ENCODE peak calls at places on chromosomes 5 and 9, in nine cellular contexts. S, D, N, F, M, A, Y, Q and X are unnamed samples.

GRCh38 chr5:34923694-34924461 is 5.5 kb upstream of the DNAJC21 start:
- DNase-seq in S (peak), D (peak), N (peak), F (peak), M (no peak), A (no peak), Y (peak), Q (no peak), X (no peak)

GRCh38 chr5:79800979-79801827 is 111.6 kb downstream of the CMYA5 start:
- DNase-seq in S (peak), D (no peak), N (no peak), F (no peak), M (no peak), A (no peak), Y (peak), Q (no peak), X (no peak)

GRCh38 chr9:95947118-95947517 is 71.6 kb downstream of the ERCC6L2 start:
- DNase-seq in S (no peak), D (no peak), N (no peak), F (no peak), M (no peak), A (no peak), Y (no peak), Q (no peak), X (peak)

GRCh38 chr5:141914154-141914743 is 9.4 kb upstream of the DELE1 start:
- DNase-seq in S (no peak), D (peak), N (no peak), F (peak), M (peak), A (peak), Y (peak), Q (no peak), X (peak)

GRCh38 chr9:105270711-105271110 is 26.3 kb downstream of the SLC44A1 start:
- DNase-seq in S (no peak), D (no peak), N (no peak), F (no peak), M (no peak), A (no peak), Y (no peak), Q (no peak), X (no peak)

GRCh38 chr5:40984884-40985283 is 75.6 kb downstream of the C7 start:
- DNase-seq in S (peak), D (no peak), N (no peak), F (no peak), M (no peak), A (no peak), Y (no peak), Q (no peak), X (no peak)

GRCh38 chr9:37156781-37157356 is 36.5 kb downstream of the ZCCHC7 start:
- DNase-seq in S (no peak), D (no peak), N (no peak), F (no peak), M (no peak), A (no peak), Y (no peak), Q (no peak), X (no peak)

GRCh38 chr9:85858351-85858750 is 82.6 kb upstream of the NAA35 start:
- DNase-seq in S (no peak), D (no peak), N (no peak), F (no peak), M (no peak), A (peak), Y (no peak), Q (no peak), X (no peak)

GRCh38 chr9:127185931-127186781 is 63.7 kb upstream of the ANGPTL2 start:
- DNase-seq in S (peak), D (no peak), N (peak), F (no peak), M (peak), A (peak), Y (no peak), Q (no peak), X (peak)

GRCh38 chr9:36485647-36486453 is 85.8 kb upstream of the RNF38 start:
- DNase-seq in S (no peak), D (peak), N (no peak), F (no peak), M (no peak), A (no peak), Y (peak), Q (no peak), X (no peak)

GRCh38 chr5:81140942-81141341 is 92.2 kb upstream of the CKMT2 start:
- DNase-seq in S (peak), D (no peak), N (no peak), F (no peak), M (no peak), A (no peak), Y (no peak), Q (no peak), X (no peak)

GRCh38 chr9:98576354-98576753 is 132.4 kb downstream of the GABBR2 start:
- DNase-seq in S (no peak), D (no peak), N (no peak), F (no peak), M (no peak), A (no peak), Y (no peak), Q (no peak), X (no peak)

GRCh38 chr9:120432600-120432999 is 147.4 kb downstream of the CDK5RAP2 start:
- DNase-seq in S (no peak), D (no peak), N (no peak), F (no peak), M (no peak), A (no peak), Y (no peak), Q (no peak), X (no peak)

GRCh38 chr9:20640331-20641187 is 18.3 kb upstream of the MLLT3 start:
- DNase-seq in S (no peak), D (no peak), N (no peak), F (peak), M (peak), A (no peak), Y (peak), Q (peak), X (no peak)

GRCh38 chr5:123449424-123449823 is 26.2 kb upstream of the CEP120 start:
- DNase-seq in S (no peak), D (no peak), N (no peak), F (no peak), M (no peak), A (no peak), Y (no peak), Q (no peak), X (no peak)

GRCh38 chr9:87494970-87495471 is 2.6 kb upstream of the DAPK1 start:
- DNase-seq in S (peak), D (no peak), N (no peak), F (no peak), M (no peak), A (no peak), Y (peak), Q (peak), X (no peak)

GRCh38 chr9:129235931-129236331 is 57.9 kb upstream of the IER5L start:
- DNase-seq in S (no peak), D (no peak), N (no peak), F (no peak), M (no peak), A (no peak), Y (no peak), Q (no peak), X (no peak)

GRCh38 chr5:136012041-136012804 is 16.6 kb upstream of the TGFBI start:
- DNase-seq in S (peak), D (no peak), N (no peak), F (no peak), M (no peak), A (no peak), Y (peak), Q (no peak), X (peak)

GRCh38 chr9:32663741-32664140 is 28.3 kb upstream of the TAF1L start:
- DNase-seq in S (no peak), D (no peak), N (no peak), F (no peak), M (no peak), A (no peak), Y (no peak), Q (no peak), X (no peak)

GRCh38 chr5:139710370-139711066 is 62.4 kb downstream of the CXXC5 start:
- DNase-seq in S (peak), D (peak), N (no peak), F (peak), M (peak), A (peak), Y (peak), Q (peak), X (no peak)

GRCh38 chr9:130940693-130941576 is 1.9 kb upstream of the FIBCD1 start:
- DNase-seq in S (no peak), D (peak), N (no peak), F (peak), M (peak), A (peak), Y (peak), Q (no peak), X (no peak)

GRCh38 chr5:179192185-179192890 is 132.2 kb downstream of the ZNF354C start:
- DNase-seq in S (no peak), D (no peak), N (no peak), F (no peak), M (no peak), A (no peak), Y (no peak), Q (peak), X (no peak)

GRCh38 chr5:170220196-170220595 is 12.6 kb upstream of the C5orf58 start:
- DNase-seq in S (no peak), D (no peak), N (no peak), F (no peak), M (no peak), A (no peak), Y (no peak), Q (no peak), X (no peak)

GRCh38 chr9:81058776-81059175 is 630.6 kb downstream of the TLE1 start:
- DNase-seq in S (no peak), D (no peak), N (no peak), F (no peak), M (no peak), A (no peak), Y (no peak), Q (no peak), X (no peak)

GRCh38 chr5:10257870-10258269 is 7.8 kb downstream of the CCT5 start:
- DNase-seq in S (no peak), D (no peak), N (no peak), F (no peak), M (no peak), A (no peak), Y (no peak), Q (no peak), X (no peak)

GRCh38 chr9:64773491-64773931 is 511.5 kb downstream of the FOXD4L5 start:
- DNase-seq in S (no peak), D (peak), N (no peak), F (peak), M (no peak), A (no peak), Y (peak), Q (no peak), X (no peak)

GRCh38 chr5:74355456-74355855 is 285.1 kb downstream of the ENC1 start:
- DNase-seq in S (no peak), D (no peak), N (no peak), F (no peak), M (no peak), A (no peak), Y (no peak), Q (no peak), X (no peak)

GRCh38 chr5:72695659-72696058 is 120.8 kb upstream of the TNPO1 start:
- DNase-seq in S (no peak), D (no peak), N (no peak), F (no peak), M (no peak), A (no peak), Y (no peak), Q (no peak), X (no peak)

GRCh38 chr5:95390812-95391492 is at the start of gene FAM81B:
- DNase-seq in S (no peak), D (no peak), N (no peak), F (no peak), M (no peak), A (no peak), Y (no peak), Q (no peak), X (peak)

GRCh38 chr5:142725231-142726187 is 39.6 kb upstream of the FGF1 start:
- DNase-seq in S (no peak), D (no peak), N (no peak), F (no peak), M (no peak), A (no peak), Y (no peak), Q (no peak), X (no peak)

GRCh38 chr5:7842531-7842930 is 8.4 kb downstream of the CFAP90 start:
- DNase-seq in S (no peak), D (no peak), N (no peak), F (no peak), M (no peak), A (no peak), Y (no peak), Q (no peak), X (no peak)

GRCh38 chr9:129554649-129555048 is 66.3 kb downstream of the C9orf50 start:
- DNase-seq in S (peak), D (peak), N (no peak), F (no peak), M (no peak), A (no peak), Y (peak), Q (no peak), X (no peak)

GRCh38 chr5:126104951-126105350 is 318.3 kb upstream of the GRAMD2B start:
- DNase-seq in S (no peak), D (no peak), N (no peak), F (no peak), M (no peak), A (no peak), Y (no peak), Q (no peak), X (no peak)

GRCh38 chr9:136170291-136170901 is 34.5 kb downstream of the LHX3 start:
- DNase-seq in S (no peak), D (peak), N (no peak), F (peak), M (no peak), A (no peak), Y (peak), Q (no peak), X (no peak)

GRCh38 chr5:59483971-59484472 is 409.5 kb downstream of the PDE4D start:
- DNase-seq in S (no peak), D (no peak), N (no peak), F (no peak), M (no peak), A (no peak), Y (no peak), Q (no peak), X (no peak)

GRCh38 chr9:5455181-5455580 is 4.8 kb downstream of the CD274 start:
- DNase-seq in S (no peak), D (no peak), N (no peak), F (no peak), M (no peak), A (no peak), Y (no peak), Q (no peak), X (no peak)

GRCh38 chr5:95817430-95817829 is 5.1 kb downstream of the GLRX start:
- DNase-seq in S (no peak), D (peak), N (no peak), F (no peak), M (no peak), A (no peak), Y (no peak), Q (no peak), X (peak)

GRCh38 chr5:66814146-66814991 is 218.2 kb downstream of the MAST4 start:
- DNase-seq in S (peak), D (peak), N (no peak), F (peak), M (no peak), A (peak), Y (peak), Q (no peak), X (no peak)

GRCh38 chr5:178438746-178439260 is 151.4 kb downstream of the COL23A1 start:
- DNase-seq in S (no peak), D (no peak), N (no peak), F (no peak), M (no peak), A (no peak), Y (no peak), Q (no peak), X (no peak)